ENCODE peak calls at places on chromosome 1, in nine cellular contexts. X, U, T, E, D, N, Q, K and I are unnamed samples.

GRCh38 chr1:226733309-226733708 is 5.8 kb downstream of the ITPKB start:
- DNase-seq in E (no peak), X (no peak), U (no peak), D (no peak), Q (no peak), N (no peak), K (no peak), T (no peak), I (no peak)

GRCh38 chr1:103110701-103111100 is 2.4 kb upstream of the COL11A1 start:
- DNase-seq in T (no peak), X (no peak), Q (no peak), D (peak; percentile 40), U (no peak), E (no peak), K (no peak), N (no peak), I (no peak)

GRCh38 chr1:162956922-162957321 is 95.9 kb upstream of the CCDC190 start:
- DNase-seq in K (no peak), X (no peak), E (no peak), Q (no peak), N (no peak), D (no peak), U (no peak), T (no peak), I (no peak)

GRCh38 chr1:27589441-27589840 is 14.5 kb downstream of the AHDC1 start:
- DNase-seq in D (no peak), T (no peak), Q (no peak), E (no peak), N (no peak), U (no peak), X (no peak), K (no peak), I (no peak)

GRCh38 chr1:66778969-66779368 is 22.1 kb downstream of the INSL5 start:
- DNase-seq in K (no peak), T (no peak), D (no peak), E (no peak), U (no peak), N (no peak), X (no peak), Q (no peak), I (no peak)

GRCh38 chr1:172969611-172970010 is 81.1 kb downstream of the TNFSF18 start:
- DNase-seq in E (no peak), Q (no peak), D (no peak), N (no peak), U (no peak), T (no peak), X (no peak), K (no peak), I (no peak)

GRCh38 chr1:116076831-116077230 is 34.4 kb upstream of the MAB21L3 start:
- DNase-seq in Q (no peak), T (no peak), K (no peak), D (no peak), N (no peak), U (no peak), X (no peak), E (no peak), I (no peak)

GRCh38 chr1:212964102-212964501 is 13.8 kb downstream of the VASH2 start:
- DNase-seq in T (no peak), E (no peak), U (peak; percentile 3), X (no peak), N (no peak), D (no peak), Q (no peak), K (no peak), I (no peak)

GRCh38 chr1:111454859-111455641 is 5.8 kb downstream of the ATP5PB start:
- DNase-seq in E (no peak), K (no peak), N (no peak), Q (no peak), D (no peak), X (no peak), U (no peak), T (no peak), I (no peak)